ENCODE peak calls at places on chromosome 1, in ten cellular contexts. U, Y, P, B, T, A, V, K, M and H are unnamed samples.

GRCh38 chr1:13585599-13585965 is 1.9 kb downstream of the PDPN start:
- DNase-seq in V (no peak), U (no peak), P (no peak), A (no peak), M (no peak), Y (no peak), K (no peak), T (no peak), B (no peak), H (no peak)

GRCh38 chr1:230231739-230232075 is 164.7 kb downstream of the GALNT2 start:
- DNase-seq in U (peak), A (no peak), B (peak), M (no peak), Y (no peak), T (no peak), P (no peak), V (peak), K (no peak), H (no peak)

GRCh38 chr1:219317762-219318353 is 144.2 kb downstream of the LYPLAL1 start:
- DNase-seq in P (no peak), Y (no peak), V (peak), M (no peak), A (no peak), T (peak), K (no peak), B (no peak), U (no peak), H (no peak)

GRCh38 chr1:2854611-2855010 is 53.1 kb upstream of the TTC34 start:
- DNase-seq in A (no peak), B (no peak), V (no peak), Y (no peak), T (no peak), U (no peak), P (peak), K (no peak), M (no peak), H (no peak)

GRCh38 chr1:228149341-228150020 is at the start of gene GJC2:
- DNase-seq in A (peak), T (no peak), K (no peak), Y (no peak), U (no peak), P (no peak), M (no peak), V (peak), B (no peak), H (no peak)

GRCh38 chr1:116207126-116207735 is 96.0 kb downstream of the MAB21L3 start:
- DNase-seq in V (no peak), T (no peak), B (no peak), Y (no peak), P (no peak), U (peak), A (no peak), K (no peak), M (no peak), H (no peak)

GRCh38 chr1:205588691-205589445 is 42.9 kb downstream of the ELK4 start:
- DNase-seq in P (peak), U (no peak), T (peak), Y (no peak), B (no peak), M (no peak), V (peak), A (peak), K (no peak), H (no peak)

GRCh38 chr1:17276568-17276967 is 27.7 kb downstream of the PADI3 start:
- DNase-seq in T (no peak), K (no peak), Y (no peak), B (peak), M (no peak), P (peak), V (no peak), A (no peak), U (peak), H (peak)

GRCh38 chr1:16161717-16162116 is 5.8 kb upstream of the EPHA2 start:
- DNase-seq in P (no peak), M (no peak), U (no peak), Y (no peak), A (no peak), V (no peak), K (no peak), T (no peak), B (no peak), H (no peak)

GRCh38 chr1:186175588-186175987 is 199.5 kb downstream of the TPR start:
- DNase-seq in T (no peak), P (no peak), M (no peak), U (peak), A (no peak), Y (no peak), K (no peak), V (no peak), B (no peak), H (peak)

GRCh38 chr1:25971044-25971881 is 26.6 kb downstream of the PAFAH2 start:
- DNase-seq in T (no peak), V (no peak), M (no peak), P (no peak), Y (no peak), B (no peak), K (no peak), A (no peak), U (no peak), H (no peak)

GRCh38 chr1:96698332-96698983 is 23.1 kb upstream of the PTBP2 start:
- DNase-seq in P (no peak), K (no peak), V (no peak), T (no peak), U (no peak), B (no peak), A (no peak), Y (no peak), M (no peak), H (no peak)

GRCh38 chr1:187051618-187052232 is 223.0 kb downstream of the PLA2G4A start:
- DNase-seq in B (no peak), M (peak), T (peak), K (peak), P (no peak), U (no peak), Y (peak), A (no peak), V (peak), H (no peak)

GRCh38 chr1:88683516-88683847 is 591 bp upstream of the PKN2 start:
- DNase-seq in K (no peak), T (no peak), V (peak), P (peak), B (peak), Y (no peak), U (peak), M (no peak), A (peak), H (peak)

DNA sequence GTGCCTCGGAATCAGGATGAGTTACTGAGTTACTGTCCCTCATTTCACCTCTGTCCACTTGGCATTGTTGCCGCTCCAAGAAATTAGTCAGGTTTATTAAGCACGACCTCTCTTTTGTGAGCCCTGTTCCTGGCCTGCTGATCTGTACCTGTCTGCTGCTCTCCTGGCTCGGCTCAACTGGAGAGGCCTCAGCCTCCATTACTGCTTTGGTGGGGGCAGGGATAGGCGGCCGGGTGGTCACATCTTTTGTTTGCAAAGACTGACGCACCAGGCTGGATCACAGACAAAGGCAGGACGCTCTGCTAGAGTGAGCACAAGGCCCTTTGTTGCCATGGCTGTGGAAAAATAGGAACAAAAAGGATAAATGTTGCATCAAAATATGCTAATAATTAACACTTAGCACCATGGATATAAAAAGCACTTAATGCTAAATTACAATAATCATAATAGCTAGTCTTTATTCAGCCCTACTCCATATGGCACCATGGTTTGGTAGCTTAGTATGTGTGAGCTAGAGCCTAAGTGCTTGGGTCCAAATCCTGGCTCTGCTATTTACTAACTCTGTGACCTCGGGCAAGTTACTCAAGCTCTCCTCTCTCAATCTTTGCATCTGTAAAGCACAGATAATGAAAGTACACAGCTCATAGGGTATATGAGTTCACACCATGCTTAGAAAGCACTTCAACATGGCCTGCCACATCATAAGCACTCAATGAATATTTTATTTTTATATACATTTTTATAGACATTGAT is 28.9 kb upstream of the HPDL start:
- DNase-seq in M (no peak), Y (no peak), T (no peak), V (no peak), A (no peak), K (no peak), B (no peak), P (no peak), U (no peak), H (no peak)
- H3K4me3 ChIP-seq in M (no peak), Y (no peak), T (no peak), V (no peak), A (no peak), K (no peak), B (no peak), P (no peak), U (no peak), H (no peak)

DNA sequence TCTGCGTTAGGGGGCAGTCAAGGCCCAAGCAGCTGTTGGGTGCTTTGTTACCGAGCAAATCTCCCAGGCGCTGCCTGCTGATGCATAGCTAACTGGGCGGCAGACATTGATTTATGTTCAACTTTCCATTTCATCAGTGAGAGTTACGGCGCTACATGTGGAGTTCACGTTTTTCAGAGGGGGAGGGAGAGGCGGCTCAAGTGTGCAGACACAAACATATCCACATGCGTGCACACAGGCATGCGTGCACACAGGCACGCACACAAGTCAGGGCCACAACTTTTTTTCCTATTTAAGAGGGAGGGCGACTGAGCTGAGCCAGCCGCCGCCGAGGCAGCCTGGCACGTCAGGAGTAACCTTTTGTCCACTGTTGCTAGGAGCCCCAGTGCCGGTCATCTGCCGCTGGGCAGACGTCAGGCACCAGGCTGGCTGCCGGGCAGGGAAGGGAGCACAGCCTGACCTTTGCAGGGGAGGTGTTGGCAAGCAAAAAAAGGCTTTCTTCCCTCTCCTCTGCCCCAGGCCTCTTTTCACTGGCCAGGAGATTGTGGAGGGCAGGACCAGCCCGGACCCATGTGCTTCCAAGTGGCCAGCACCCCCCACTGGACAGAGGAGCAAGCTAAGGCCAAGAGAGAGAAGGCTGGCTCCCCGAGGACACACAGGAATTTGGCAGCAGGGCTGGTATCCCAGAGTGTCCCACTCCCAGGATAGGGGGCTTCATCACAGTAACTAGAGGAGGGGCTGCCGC is 73.3 kb downstream of the MRPL37 start:
- DNase-seq in T (peak), U (no peak), V (peak), A (peak), M (peak), P (no peak), B (peak), Y (no peak), K (peak), H (peak)
- TF ChIP-seq POLR2AphosphoS5 in T (no peak), U (peak), V (peak), A (peak), M (no peak), P (peak), B (peak), Y (no peak), K (no peak), H (peak)

GRCh38 chr1:20069932-20070331 is at the start of gene PLA2G5:
- DNase-seq in P (no peak), U (no peak), M (no peak), V (no peak), A (peak), Y (no peak), T (no peak), K (no peak), B (no peak), H (no peak)
- H3K4me3 ChIP-seq in P (no peak), U (no peak), M (no peak), V (no peak), A (no peak), Y (no peak), T (no peak), K (no peak), B (peak), H (no peak)

DNA sequence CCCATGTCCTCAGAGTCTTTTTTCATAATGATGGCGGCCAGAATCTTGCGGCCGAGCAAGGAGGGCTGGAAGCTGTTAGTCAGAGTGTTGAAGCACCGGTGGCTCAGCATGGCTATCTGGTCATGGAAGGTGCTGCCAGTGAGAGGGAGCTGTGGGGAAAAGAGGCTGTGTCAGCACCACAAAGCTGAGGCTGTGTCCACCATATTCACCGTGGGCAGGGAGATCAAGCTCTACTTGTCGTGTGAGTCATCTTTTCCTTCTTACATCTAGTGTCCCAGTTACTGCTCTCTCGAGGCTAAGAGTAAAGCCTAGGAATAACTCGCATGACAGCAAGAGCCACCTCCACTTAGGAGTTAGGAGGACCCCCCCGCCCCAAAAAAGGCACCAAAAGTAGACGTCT is 18.2 kb downstream of the ADAR start:
- DNase-seq in M (no peak), A (no peak), K (no peak), P (no peak), T (no peak), Y (no peak), U (no peak), B (no peak), V (no peak), H (no peak)
- TF ChIP-seq POLR2AphosphoS5 in M (no peak), A (no peak), K (no peak), P (no peak), T (no peak), Y (no peak), U (no peak), B (no peak), V (no peak), H (no peak)

GRCh38 chr1:28088168-28088961 is at the start of gene EYA3:
- DNase-seq in A (peak), Y (peak), T (peak), P (peak), M (peak), B (peak), U (peak), K (peak), V (peak), H (peak)

GRCh38 chr1:28091043-28091781 is 2.8 kb upstream of the EYA3 start:
- DNase-seq in V (peak), P (peak), Y (peak), K (peak), A (no peak), T (peak), M (peak), U (peak), B (peak), H (peak)

GRCh38 chr1:28087614-28088167 is 719 bp downstream of the EYA3 start:
- DNase-seq in A (no peak), U (peak), M (no peak), P (no peak), B (no peak), K (no peak), Y (no peak), T (peak), V (peak), H (no peak)

GRCh38 chr1:28085129-28085528 is 3.3 kb downstream of the EYA3 start:
- DNase-seq in V (no peak), B (no peak), M (no peak), K (no peak), U (no peak), Y (no peak), A (no peak), T (no peak), P (no peak), H (no peak)

GRCh38 chr1:28086651-28087050 is 1.8 kb downstream of the EYA3 start:
- DNase-seq in K (no peak), Y (no peak), U (no peak), A (no peak), T (no peak), P (no peak), V (peak), B (no peak), M (no peak), H (no peak)
- H3K4me3 ChIP-seq in K (no peak), Y (no peak), U (no peak), A (no peak), T (no peak), P (no peak), V (peak), B (no peak), M (peak), H (no peak)

DNA sequence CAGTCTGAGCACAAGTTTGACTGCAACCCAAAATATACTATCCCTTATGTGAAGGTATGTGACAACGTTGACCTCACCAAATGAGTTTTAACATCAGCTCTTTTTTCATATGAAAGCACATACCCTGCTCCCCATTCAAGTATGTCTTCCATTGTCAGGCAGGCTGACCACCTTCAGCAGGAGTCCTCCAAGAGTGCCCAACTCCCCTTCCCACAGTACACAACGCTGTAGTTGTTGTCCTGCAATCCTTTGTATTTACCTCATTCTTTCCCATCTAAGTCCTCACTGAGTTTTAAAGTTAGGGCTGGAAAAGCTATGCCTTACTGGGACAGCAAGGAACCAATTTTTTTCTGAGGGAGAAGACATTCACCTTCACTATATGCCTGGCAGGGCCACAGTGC is 14.7 kb downstream of the SFPQ start:
- DNase-seq in V (no peak), T (no peak), B (no peak), P (no peak), Y (no peak), U (no peak), M (no peak), A (no peak), K (no peak), H (no peak)
- TF ChIP-seq POLR2AphosphoS5 in V (peak), T (no peak), B (no peak), P (no peak), Y (no peak), U (no peak), M (no peak), A (no peak), K (peak), H (no peak)